ENCODE peak calls at places on chromosome 18, in seven cellular contexts. One of them, this sample, is unnamed.

GRCh38 chr18:43869451-43870008 is 592.2 kb upstream of the SYT4 start:
- DNase-seq in gastrocnemius medialis: no peak
- DNase-seq in iris pigment epithelial cell: peak; percentile 81
- DNase-seq in GM23248: peak; percentile 63
- DNase-seq in NCI-H774: no peak
- DNase-seq in NCI-H2081: peak; percentile 17
- DNase-seq in HT1080: no peak
- DNase-seq in this sample: no peak

GRCh38 chr18:25042641-25043051 is 309.3 kb downstream of the ZNF521 start:
- DNase-seq in NCI-H2081: no peak
- DNase-seq in NCI-H774: no peak
- DNase-seq in HT1080: no peak
- DNase-seq in gastrocnemius medialis: no peak
- DNase-seq in GM23248: no peak
- DNase-seq in iris pigment epithelial cell: no peak
- DNase-seq in this sample: no peak

GRCh38 chr18:79584491-79585394 is 94.9 kb upstream of the CTDP1 start:
- DNase-seq in NCI-H2081: no peak
- DNase-seq in GM23248: no peak
- DNase-seq in iris pigment epithelial cell: no peak
- DNase-seq in NCI-H774: no peak
- DNase-seq in gastrocnemius medialis: no peak
- DNase-seq in HT1080: no peak
- DNase-seq in this sample: no peak

GRCh38 chr18:67517224-67517765 is 775 bp upstream of the DSEL start:
- DNase-seq in NCI-H774: no peak
- DNase-seq in NCI-H2081: no peak
- DNase-seq in HT1080: no peak
- DNase-seq in iris pigment epithelial cell: no peak
- DNase-seq in GM23248: peak; percentile 45
- DNase-seq in gastrocnemius medialis: no peak
- DNase-seq in this sample: no peak

GRCh38 chr18:74496508-74497307 is 545 bp downstream of the CNDP2 start:
- DNase-seq in gastrocnemius medialis: no peak
- DNase-seq in NCI-H2081: peak; percentile 36
- DNase-seq in GM23248: peak; percentile 83
- DNase-seq in NCI-H774: peak; percentile 48
- DNase-seq in HT1080: peak; percentile 52
- DNase-seq in iris pigment epithelial cell: peak; percentile 58
- DNase-seq in this sample: no peak

GRCh38 chr18:44679912-44680270 is 797 bp upstream of the SETBP1 start:
- DNase-seq in iris pigment epithelial cell: peak; percentile 31
- DNase-seq in gastrocnemius medialis: peak; percentile 55
- DNase-seq in GM23248: peak; percentile 81
- DNase-seq in HT1080: peak; percentile 20
- DNase-seq in NCI-H774: peak; percentile 44
- DNase-seq in NCI-H2081: peak; percentile 42
- DNase-seq in this sample: peak; percentile 48

GRCh38 chr18:3877678-3878077 is 427.7 kb downstream of the TGIF1 start:
- DNase-seq in gastrocnemius medialis: no peak
- DNase-seq in NCI-H2081: no peak
- DNase-seq in NCI-H774: no peak
- DNase-seq in iris pigment epithelial cell: no peak
- DNase-seq in HT1080: no peak
- DNase-seq in GM23248: peak; percentile 50
- DNase-seq in this sample: no peak

GRCh38 chr18:31977270-31977872 is 34.4 kb upstream of the TRAPPC8 start:
- DNase-seq in NCI-H2081: peak; percentile 12
- DNase-seq in gastrocnemius medialis: peak; percentile 10
- DNase-seq in HT1080: peak; percentile 38
- DNase-seq in GM23248: peak; percentile 55
- DNase-seq in iris pigment epithelial cell: peak; percentile 47
- DNase-seq in NCI-H774: no peak
- DNase-seq in this sample: no peak

GRCh38 chr18:48375150-48375790 is 33.9 kb downstream of the ZBTB7C start:
- DNase-seq in iris pigment epithelial cell: no peak
- DNase-seq in NCI-H774: no peak
- DNase-seq in HT1080: no peak
- DNase-seq in GM23248: no peak
- DNase-seq in NCI-H2081: no peak
- DNase-seq in gastrocnemius medialis: no peak
- DNase-seq in this sample: no peak

GRCh38 chr18:56009451-56009850 is 421.5 kb upstream of the TCF4 start:
- DNase-seq in HT1080: no peak
- DNase-seq in gastrocnemius medialis: no peak
- DNase-seq in NCI-H774: no peak
- DNase-seq in NCI-H2081: no peak
- DNase-seq in iris pigment epithelial cell: no peak
- DNase-seq in GM23248: peak; percentile 15
- DNase-seq in this sample: no peak

GRCh38 chr18:45284174-45284573 is 331.1 kb upstream of the SLC14A2 start:
- DNase-seq in gastrocnemius medialis: no peak
- DNase-seq in NCI-H2081: no peak
- DNase-seq in GM23248: no peak
- DNase-seq in iris pigment epithelial cell: no peak
- DNase-seq in HT1080: no peak
- DNase-seq in NCI-H774: no peak
- DNase-seq in this sample: no peak

GRCh38 chr18:21930177-21930576 is 189.6 kb downstream of the MIB1 start:
- DNase-seq in gastrocnemius medialis: no peak
- DNase-seq in NCI-H2081: no peak
- DNase-seq in HT1080: no peak
- DNase-seq in GM23248: no peak
- DNase-seq in NCI-H774: no peak
- DNase-seq in iris pigment epithelial cell: no peak
- DNase-seq in this sample: no peak

GRCh38 chr18:26458526-26459232 is 89.7 kb downstream of the KCTD1 start:
- DNase-seq in gastrocnemius medialis: no peak
- DNase-seq in NCI-H774: no peak
- DNase-seq in NCI-H2081: no peak
- DNase-seq in iris pigment epithelial cell: peak; percentile 76
- DNase-seq in GM23248: peak; percentile 68
- DNase-seq in HT1080: peak; percentile 80
- DNase-seq in this sample: no peak

GRCh38 chr18:51275712-51276473 is 78.4 kb upstream of the MEX3C start:
- DNase-seq in iris pigment epithelial cell: peak; percentile 15
- DNase-seq in NCI-H774: no peak
- DNase-seq in gastrocnemius medialis: no peak
- DNase-seq in NCI-H2081: no peak
- DNase-seq in HT1080: no peak
- DNase-seq in GM23248: peak; percentile 20
- DNase-seq in this sample: no peak

GRCh38 chr18:57705011-57705410 is 83.4 kb upstream of the NARS1 start:
- DNase-seq in NCI-H774: no peak
- DNase-seq in iris pigment epithelial cell: no peak
- DNase-seq in gastrocnemius medialis: no peak
- DNase-seq in HT1080: no peak
- DNase-seq in NCI-H2081: no peak
- DNase-seq in GM23248: no peak
- DNase-seq in this sample: no peak

GRCh38 chr18:48800877-48801727 is 149.7 kb downstream of the SMAD7 start:
- DNase-seq in HT1080: no peak
- DNase-seq in gastrocnemius medialis: no peak
- DNase-seq in NCI-H774: no peak
- DNase-seq in GM23248: peak; percentile 63
- DNase-seq in iris pigment epithelial cell: peak; percentile 19
- DNase-seq in NCI-H2081: no peak
- DNase-seq in this sample: peak; percentile 20

GRCh38 chr18:12417687-12418086 is 10.0 kb downstream of the PRELID3A start:
- DNase-seq in iris pigment epithelial cell: no peak
- DNase-seq in HT1080: no peak
- DNase-seq in NCI-H2081: no peak
- DNase-seq in GM23248: no peak
- DNase-seq in NCI-H774: no peak
- DNase-seq in gastrocnemius medialis: no peak
- DNase-seq in this sample: no peak

GRCh38 chr18:45775241-45775676 is 50.2 kb upstream of the SIGLEC15 start:
- DNase-seq in NCI-H2081: no peak
- DNase-seq in GM23248: peak; percentile 86
- DNase-seq in NCI-H774: no peak
- DNase-seq in gastrocnemius medialis: peak; percentile 26
- DNase-seq in HT1080: no peak
- DNase-seq in iris pigment epithelial cell: peak; percentile 80
- DNase-seq in this sample: peak; percentile 39

GRCh38 chr18:59900222-59901128 is 679 bp downstream of the PMAIP1 start:
- DNase-seq in gastrocnemius medialis: no peak
- DNase-seq in GM23248: peak; percentile 71
- DNase-seq in NCI-H2081: peak; percentile 64
- DNase-seq in iris pigment epithelial cell: peak; percentile 89
- DNase-seq in HT1080: peak; percentile 82
- DNase-seq in NCI-H774: no peak
- DNase-seq in this sample: peak; percentile 46

GRCh38 chr18:63322246-63322645 is 2.7 kb upstream of the BCL2 start:
- DNase-seq in iris pigment epithelial cell: peak; percentile 26
- DNase-seq in NCI-H774: no peak
- DNase-seq in gastrocnemius medialis: no peak
- DNase-seq in GM23248: no peak
- DNase-seq in NCI-H2081: no peak
- DNase-seq in HT1080: no peak
- DNase-seq in this sample: no peak

GRCh38 chr18:49444599-49444998 is 15.8 kb downstream of the DYM start:
- DNase-seq in NCI-H774: no peak
- DNase-seq in iris pigment epithelial cell: no peak
- DNase-seq in HT1080: no peak
- DNase-seq in GM23248: peak; percentile 19
- DNase-seq in gastrocnemius medialis: no peak
- DNase-seq in NCI-H2081: no peak
- DNase-seq in this sample: no peak

GRCh38 chr18:58257461-58257860 is 213.4 kb downstream of the NEDD4L start:
- DNase-seq in HT1080: peak; percentile 36
- DNase-seq in gastrocnemius medialis: peak; percentile 67
- DNase-seq in NCI-H2081: no peak
- DNase-seq in NCI-H774: no peak
- DNase-seq in iris pigment epithelial cell: peak; percentile 57
- DNase-seq in GM23248: no peak
- DNase-seq in this sample: no peak

GRCh38 chr18:75691483-75691882 is 264.0 kb upstream of the SMIM21 start:
- DNase-seq in HT1080: no peak
- DNase-seq in NCI-H2081: no peak
- DNase-seq in gastrocnemius medialis: no peak
- DNase-seq in iris pigment epithelial cell: no peak
- DNase-seq in GM23248: no peak
- DNase-seq in NCI-H774: no peak
- DNase-seq in this sample: no peak